ENCODE peak calls at places on chromosomes 16 and 17, in four cellular contexts. U, A, M and Y are unnamed samples.

GRCh38 chr16:21233521-21234150 is at the start of gene ANKS4B:
- DNase-seq in U (no peak), A (peak; percentile 10), M (peak; percentile 94), Y (no peak)

GRCh38 chr17:16442141-16442540 is 26.8 kb downstream of the TRPV2 start:
- DNase-seq in U (no peak), A (no peak), M (no peak), Y (no peak)

GRCh38 chr16:64872101-64872500 is 249.8 kb downstream of the CDH11 start:
- DNase-seq in U (no peak), A (no peak), M (no peak), Y (no peak)

GRCh38 chr17:58335779-58336455 is 7.3 kb upstream of the TSPOAP1 start:
- DNase-seq in U (peak; percentile 76), A (no peak), M (peak; percentile 63), Y (peak; percentile 76)

GRCh38 chr16:19898924-19899604 is 14.4 kb upstream of the GPRC5B start:
- DNase-seq in U (peak; percentile 60), A (peak; percentile 86), M (peak; percentile 66), Y (no peak)

GRCh38 chr16:84603115-84603816 is 14.6 kb downstream of the COTL1 start:
- DNase-seq in U (no peak), A (no peak), M (no peak), Y (no peak)

GRCh38 chr17:28328325-28328724 is 6.9 kb downstream of the IFT20 start:
- DNase-seq in U (no peak), A (no peak), M (no peak), Y (no peak)

GRCh38 chr16:10571354-10571753 is 9.0 kb downstream of the EMP2 start:
- DNase-seq in U (no peak), A (no peak), M (no peak), Y (no peak)

GRCh38 chr16:61937646-61938045 is 98.6 kb downstream of the CDH8 start:
- DNase-seq in U (no peak), A (no peak), M (no peak), Y (no peak)

GRCh38 chr17:34820922-34821321 is 140.3 kb downstream of the CCT6B start:
- DNase-seq in U (peak; percentile 25), A (no peak), M (no peak), Y (no peak)

GRCh38 chr17:30858556-30859250 is 26.9 kb downstream of the ATAD5 start:
- DNase-seq in U (no peak), A (no peak), M (no peak), Y (no peak)

GRCh38 chr17:14451729-14452191 is 150.9 kb downstream of the HS3ST3B1 start:
- DNase-seq in U (no peak), A (no peak), M (no peak), Y (no peak)

GRCh38 chr16:49409121-49409520 is 35.5 kb downstream of the C16orf78 start:
- DNase-seq in U (no peak), A (no peak), M (no peak), Y (no peak)

GRCh38 chr17:71402661-71403141 is 718.1 kb upstream of the SOX9 start:
- DNase-seq in U (no peak), A (no peak), M (no peak), Y (no peak)

GRCh38 chr16:6695666-6696065 is 637.0 kb upstream of the RBFOX1 start:
- DNase-seq in U (no peak), A (no peak), M (no peak), Y (no peak)

GRCh38 chr17:49843774-49844350 is 4.0 kb downstream of the TAC4 start:
- DNase-seq in U (peak; percentile 72), A (peak; percentile 82), M (no peak), Y (no peak)

GRCh38 chr17:63918305-63918704 is 334 bp downstream of the GH1 start:
- DNase-seq in U (no peak), A (peak; percentile 71), M (no peak), Y (no peak)

DNA sequence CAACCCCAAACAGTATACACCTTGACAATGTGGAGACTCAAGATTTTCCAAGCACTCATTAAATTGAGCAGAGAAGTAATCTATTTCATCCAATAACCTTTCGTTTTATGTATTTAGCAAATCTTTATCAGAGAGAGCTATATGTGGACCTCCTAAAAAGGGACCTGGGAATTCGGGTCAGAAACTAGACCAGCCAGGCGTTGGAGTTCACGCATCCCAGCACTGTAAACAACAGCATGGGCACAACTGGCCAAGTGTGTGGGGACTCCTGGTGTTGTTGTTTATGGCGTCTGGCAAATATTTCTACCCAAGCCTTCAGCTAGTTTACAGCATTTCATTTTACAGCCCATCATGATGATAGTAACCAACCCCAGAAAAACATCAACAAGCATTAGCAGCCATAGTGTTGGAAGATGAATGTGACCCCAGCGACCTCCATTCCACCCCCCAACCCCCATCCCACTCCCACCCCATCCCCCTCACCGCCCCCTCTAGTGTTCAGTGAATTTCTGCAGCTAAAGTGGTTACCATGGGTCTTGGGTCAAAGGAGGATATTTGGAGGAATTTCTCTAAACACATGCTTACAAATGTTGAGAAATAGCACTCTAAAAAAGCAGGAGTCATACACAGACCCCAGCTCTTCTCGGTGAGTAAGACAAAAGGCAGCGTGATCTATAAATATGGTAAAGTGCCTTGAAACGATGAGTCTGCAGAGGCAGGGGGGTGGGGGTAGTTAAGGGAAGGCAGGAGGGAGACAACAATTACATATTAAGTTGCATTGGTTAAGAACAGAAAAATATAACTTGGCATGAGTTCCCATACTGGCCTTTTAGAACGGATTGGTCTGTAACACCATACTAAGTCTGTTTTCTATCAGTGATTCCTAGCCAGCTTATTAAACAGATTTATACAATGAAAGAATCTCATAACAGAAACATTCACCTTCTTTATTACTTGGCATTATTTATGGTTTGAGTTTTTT is 91.4 kb upstream of the TBX2 start:
- DNase-seq in U (no peak), A (no peak), M (no peak), Y (no peak)
- TF ChIP-seq CREB1 in U (no peak), A (no peak), M (no peak), Y (no peak)

GRCh38 chr17:78884148-78884870 is 18.7 kb downstream of the CEP295NL start:
- DNase-seq in U (no peak), A (peak; percentile 62), M (no peak), Y (no peak)

GRCh38 chr17:78882546-78883089 is 20.4 kb downstream of the CEP295NL start:
- DNase-seq in U (no peak), A (no peak), M (no peak), Y (no peak)

GRCh38 chr17:78883090-78883532 is 19.9 kb downstream of the CEP295NL start:
- DNase-seq in U (peak; percentile 85), A (no peak), M (peak; percentile 92), Y (no peak)

GRCh38 chr17:78884876-78885667 is 17.9 kb downstream of the CEP295NL start:
- DNase-seq in U (no peak), A (no peak), M (no peak), Y (no peak)

DNA sequence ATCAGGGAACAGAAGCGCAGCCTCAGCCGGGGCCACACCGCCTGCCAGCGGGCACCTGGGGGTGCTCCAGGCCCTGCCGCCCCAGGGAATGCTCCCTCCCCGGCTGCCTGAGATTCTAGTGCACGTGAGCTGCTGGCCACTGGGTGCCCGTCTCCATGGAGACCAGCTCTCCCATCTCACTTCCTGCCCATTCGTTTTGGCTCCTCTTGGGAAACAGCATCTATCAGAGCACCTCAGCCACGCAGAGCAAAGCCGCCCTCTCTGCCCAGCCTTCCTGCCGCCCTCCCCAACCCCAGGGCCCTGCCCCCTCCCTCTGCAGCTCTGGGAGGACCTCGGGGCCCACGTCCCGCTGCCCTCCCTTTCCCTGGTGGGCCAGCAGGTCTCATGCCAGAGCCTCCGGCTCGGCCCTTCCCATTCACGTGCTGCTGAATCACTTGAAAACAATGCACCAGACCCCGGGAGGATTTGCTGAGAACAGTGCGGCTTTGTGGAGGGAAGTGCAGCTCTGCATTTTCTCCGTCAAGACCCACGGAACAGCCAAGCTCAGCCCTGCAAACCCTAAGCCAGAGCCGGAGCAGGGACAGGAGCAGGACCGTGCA is 19.4 kb downstream of the CEP295NL start:
- DNase-seq in U (no peak), A (peak; percentile 68), M (peak; percentile 89), Y (no peak)
- H3K4me3 ChIP-seq in U (no peak overlapping the region), A (peak overlapping the region; percentile 3), M (peak overlapping the region; percentile 60), Y (no peak overlapping the region)

GRCh38 chr17:77701996-77702395 is 256.5 kb upstream of the TNRC6C start:
- DNase-seq in U (no peak), A (peak; percentile 13), M (no peak), Y (no peak)
- TF ChIP-seq TAF1 in U (no peak), A (no peak), M (no peak), Y (no peak)

DNA sequence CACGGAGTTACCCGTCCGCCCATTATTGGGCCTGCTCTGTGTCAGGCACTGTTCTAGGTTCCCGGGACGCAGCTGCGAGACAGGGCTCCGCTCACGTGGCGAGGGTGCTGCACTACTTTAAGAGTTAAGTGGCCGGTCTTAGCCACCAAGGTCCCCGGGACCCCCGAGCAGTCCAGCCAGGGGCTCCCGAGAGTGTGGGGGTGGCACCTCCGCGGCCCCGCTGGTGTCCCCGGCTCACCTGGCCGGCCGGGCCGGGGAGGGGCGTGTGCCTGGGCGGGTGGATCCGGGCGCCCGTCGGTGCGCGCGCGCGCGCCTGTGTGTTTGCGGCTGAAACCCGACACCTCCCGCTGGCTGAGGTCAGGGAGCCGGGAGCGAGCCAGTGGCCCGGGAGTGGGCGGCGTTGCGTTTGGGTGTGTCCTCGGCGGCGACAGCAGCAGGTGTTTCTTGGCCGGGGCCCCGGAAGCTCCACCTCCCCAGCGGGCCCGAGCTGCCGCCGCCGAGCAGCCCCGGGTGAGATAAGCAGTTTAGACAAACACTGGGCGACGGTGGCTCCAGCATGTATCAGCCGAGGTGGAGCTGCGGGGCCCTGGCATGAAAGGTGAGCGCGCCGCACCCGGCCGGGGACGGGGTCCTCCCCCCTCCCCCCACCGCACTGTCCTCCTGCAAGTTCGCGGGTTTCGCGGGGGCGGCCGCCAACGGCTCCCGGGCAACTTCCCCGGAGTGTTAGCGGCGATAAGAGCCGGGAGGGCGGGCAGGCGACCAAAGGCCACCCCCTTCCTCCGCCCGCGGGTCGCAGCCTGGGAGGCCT is at the start of gene GSE1:
- DNase-seq in U (peak; percentile 92), A (peak; percentile 94), M (peak; percentile 96), Y (peak; percentile 57)
- TF ChIP-seq CREB1 in U (peak; percentile 61), A (no peak), M (no peak), Y (no peak)

GRCh38 chr17:68460715-68461114 is 3.4 kb upstream of the WIPI1 start:
- DNase-seq in U (no peak), A (no peak), M (no peak), Y (no peak)
- H3K4me3 ChIP-seq in U (no peak overlapping the region), A (no peak overlapping the region), M (no peak overlapping the region), Y (peak overlapping the region; percentile 27)

DNA sequence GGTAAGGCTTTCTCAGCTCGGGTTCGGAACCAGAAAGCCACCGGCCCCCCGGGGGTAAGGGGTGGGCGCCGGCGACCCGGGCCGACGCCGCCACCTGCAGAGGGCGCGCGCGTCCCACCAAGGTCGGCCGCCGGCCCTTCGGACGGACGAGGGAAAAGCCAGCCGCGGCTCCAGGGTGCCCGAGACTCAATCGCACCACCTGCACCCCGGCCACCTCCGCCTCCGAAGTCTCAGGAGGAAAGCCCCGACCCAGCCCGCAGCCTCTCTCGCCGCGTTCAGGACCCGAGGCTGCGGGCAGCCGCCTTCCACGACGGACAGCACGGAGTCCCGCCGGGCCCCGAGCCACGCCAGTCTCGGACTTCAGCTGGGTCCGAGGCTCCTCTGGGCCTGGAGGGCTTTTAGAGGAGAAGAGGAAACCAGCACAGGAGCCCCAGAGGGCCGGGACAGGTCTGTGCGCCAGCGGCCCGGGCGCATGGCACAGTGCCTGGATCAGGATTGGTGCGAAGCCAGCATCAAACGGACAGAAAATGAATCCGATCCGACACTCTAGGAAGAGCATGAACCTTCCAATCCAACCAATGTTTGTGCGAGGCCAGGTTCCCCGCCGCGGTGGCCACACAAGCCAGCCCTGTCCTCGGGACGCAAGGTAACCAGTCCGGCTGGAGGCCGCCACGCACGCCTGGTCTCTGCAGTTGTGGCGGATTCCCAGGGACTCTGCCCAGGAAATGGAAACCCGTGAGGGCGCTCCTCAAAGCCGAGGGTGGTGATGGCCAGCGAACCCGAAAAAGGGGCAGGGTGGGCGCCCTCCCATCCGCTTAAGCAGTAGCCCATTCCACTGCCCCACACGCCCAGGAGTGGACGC is 6.7 kb downstream of the CBX8 start:
- DNase-seq in U (peak; percentile 87), A (no peak), M (no peak), Y (no peak)
- TF ChIP-seq TAF1 in U (no peak), A (no peak), M (no peak), Y (no peak)